ENCODE peak calls at places on chromosomes 7 and 10, in eight cellular contexts. C, W, P, L, U, A, X and N are unnamed samples.

GRCh38 chr10:101146392-101147251 is 15.5 kb downstream of the TLX1 start:
- DNase-seq in C (no peak), W (no peak), P (no peak), L (no peak), U (peak), A (no peak), X (no peak), N (no peak)

GRCh38 chr10:46239247-46239646 is 47.5 kb upstream of the ANTXRL start:
- DNase-seq in C (no peak), W (no peak), P (no peak), L (no peak), U (no peak), A (no peak), X (no peak), N (no peak)

GRCh38 chr10:60155945-60156683 is 233.6 kb downstream of the ANK3 start:
- DNase-seq in C (no peak), W (no peak), P (no peak), L (no peak), U (no peak), A (no peak), X (no peak), N (no peak)

GRCh38 chr7:22332481-22332880 is 24.5 kb downstream of the RAPGEF5 start:
- DNase-seq in C (no peak), W (no peak), P (no peak), L (no peak), U (no peak), A (no peak), X (no peak), N (peak)

GRCh38 chr7:47181609-47182264 is 400.2 kb downstream of the TNS3 start:
- DNase-seq in C (no peak), W (no peak), P (no peak), L (no peak), U (no peak), A (no peak), X (no peak), N (no peak)

GRCh38 chr10:2392145-2392812 is 655.0 kb upstream of the ADARB2 start:
- DNase-seq in C (no peak), W (no peak), P (no peak), L (peak), U (no peak), A (no peak), X (no peak), N (no peak)

GRCh38 chr10:97687785-97688781 is 1.0 kb upstream of the AVPI1 start:
- DNase-seq in C (peak), W (peak), P (no peak), L (peak), U (no peak), A (no peak), X (peak), N (no peak)

GRCh38 chr7:98562336-98563182 is 54.5 kb upstream of the NPTX2 start:
- DNase-seq in C (no peak), W (no peak), P (no peak), L (no peak), U (no peak), A (no peak), X (no peak), N (no peak)

GRCh38 chr7:30887464-30887872 is 24.2 kb upstream of the AQP1 start:
- DNase-seq in C (no peak), W (no peak), P (no peak), L (no peak), U (peak), A (no peak), X (no peak), N (no peak)

GRCh38 chr10:80464557-80465466 is 10.7 kb downstream of the TSPAN14 start:
- DNase-seq in C (peak), W (no peak), P (no peak), L (peak), U (peak), A (peak), X (no peak), N (no peak)

GRCh38 chr10:4431114-4431862 is 394.7 kb upstream of the AKR1E2 start:
- DNase-seq in C (no peak), W (no peak), P (no peak), L (no peak), U (no peak), A (no peak), X (peak), N (peak)

GRCh38 chr7:2955177-2955768 is 88.4 kb downstream of the CARD11 start:
- DNase-seq in C (no peak), W (no peak), P (no peak), L (no peak), U (no peak), A (no peak), X (no peak), N (no peak)

GRCh38 chr7:100267648-100268047 is 39.9 kb upstream of the SPDYE3 start:
- DNase-seq in C (no peak), W (no peak), P (no peak), L (no peak), U (no peak), A (no peak), X (no peak), N (no peak)

GRCh38 chr7:37297546-37297945 is 151.1 kb downstream of the ELMO1 start:
- DNase-seq in C (no peak), W (no peak), P (no peak), L (no peak), U (no peak), A (no peak), X (no peak), N (no peak)
- H3K4me3 ChIP-seq in C (no peak), W (no peak), P (no peak), L (no peak), U (no peak), A (no peak), X (no peak), N (no peak)

GRCh38 chr10:114544045-114544659 is 113.9 kb downstream of the ABLIM1 start:
- DNase-seq in C (no peak), W (peak), P (peak), L (peak), U (no peak), A (peak), X (no peak), N (no peak)
- H3K4me3 ChIP-seq in C (no peak), W (no peak), P (peak), L (no peak), U (no peak), A (no peak), X (no peak), N (no peak)

GRCh38 chr7:96953676-96954513 is 51.5 kb upstream of the DLX6 start:
- DNase-seq in C (no peak), W (no peak), P (no peak), L (no peak), U (no peak), A (no peak), X (no peak), N (no peak)
- H3K4me3 ChIP-seq in C (no peak), W (no peak), P (no peak), L (no peak), U (no peak), A (no peak), X (no peak), N (no peak)

GRCh38 chr7:726854-727103 is 280 bp downstream of the DNAAF5 start:
- DNase-seq in C (no peak), W (no peak), P (peak), L (no peak), U (no peak), A (no peak), X (no peak), N (no peak)

GRCh38 chr7:727104-727805 is at the start of gene PRKAR1B:
- DNase-seq in C (no peak), W (no peak), P (peak), L (peak), U (peak), A (peak), X (no peak), N (no peak)

GRCh38 chr7:727806-728460 is 852 bp upstream of the PRKAR1B start:
- DNase-seq in C (no peak), W (no peak), P (no peak), L (no peak), U (peak), A (peak), X (no peak), N (no peak)

GRCh38 chr7:729154-730000 is 2.3 kb upstream of the PRKAR1B start:
- DNase-seq in C (no peak), W (no peak), P (no peak), L (no peak), U (peak), A (no peak), X (no peak), N (no peak)

GRCh38 chr7:728602-729001 is 1.5 kb upstream of the PRKAR1B start:
- DNase-seq in C (no peak), W (no peak), P (no peak), L (no peak), U (no peak), A (peak), X (no peak), N (no peak)
- H3K4me3 ChIP-seq in C (peak), W (no peak), P (no peak), L (peak), U (no peak), A (no peak), X (peak), N (no peak)